ENCODE peak calls at places on chromosomes 13 and 19, in eight cellular contexts. A is mesothelial cell of epicardium; E is BJ; M is stimulated activated CD8-positive, alpha-beta memory T cell treated with anti-CD3 and anti-CD28 coated beads, Interleukin-15, amount 100 ng/mL, for 24 hours; Y is cardiac septum; Q is HFF-Myc; O is lung microvascular endothelial cell; P is NCI-H1694 treated with DMSO at 0.1 percent for 48 hours. K is an unnamed sample.

GRCh38 chr19:29014857-29015436 is 198.0 kb downstream of the UQCRFS1 start:
- DNase-seq in A (no peak), E (no peak), M (no peak), Y (peak), Q (no peak), O (no peak), P (no peak), K (no peak)

GRCh38 chr13:19597523-19597922 is 35.9 kb upstream of the MPHOSPH8 start:
- DNase-seq in A (no peak), E (no peak), M (no peak), Y (no peak), Q (no peak), O (no peak), P (no peak), K (no peak)

GRCh38 chr13:112465251-112466131 is 89.3 kb downstream of the SPACA7 start:
- DNase-seq in A (no peak), E (no peak), M (no peak), Y (peak), Q (no peak), O (no peak), P (no peak), K (no peak)

GRCh38 chr13:79765331-79765730 is 284.4 kb downstream of the NDFIP2 start:
- DNase-seq in A (no peak), E (no peak), M (no peak), Y (no peak), Q (no peak), O (no peak), P (no peak), K (no peak)

GRCh38 chr19:16062789-16063188 is 13.5 kb upstream of the TPM4 start:
- DNase-seq in A (no peak), E (no peak), M (no peak), Y (no peak), Q (no peak), O (peak), P (no peak), K (no peak)

GRCh38 chr13:95251641-95252040 is 49.6 kb downstream of the ABCC4 start:
- DNase-seq in A (no peak), E (no peak), M (no peak), Y (no peak), Q (no peak), O (no peak), P (no peak), K (no peak)

GRCh38 chr13:50731400-50731799 is 112.1 kb downstream of the DLEU7 start:
- DNase-seq in A (no peak), E (no peak), M (no peak), Y (no peak), Q (peak), O (peak), P (no peak), K (peak)

GRCh38 chr13:75896271-75896670 is 260.1 kb downstream of the LMO7 start:
- DNase-seq in A (no peak), E (no peak), M (no peak), Y (no peak), Q (no peak), O (no peak), P (no peak), K (no peak)